ENCODE peak calls at places on chromosomes 6 and 20, in six cellular contexts. O is coronary artery; D is neuronal stem cell; R is activated naive CD4-positive, alpha-beta T cell; Y is C1 segment of cervical spinal cord; I is activated T-helper 1 cell treated with Interleukin-2 at 50 U/mL for 16 hours. X is an unnamed sample.

GRCh38 chr6:41935685-41936072 is 5.9 kb downstream of the CCND3 start:
- DNase-seq in O (no peak), D (no peak), Y (no peak), R (no peak), I (no peak), X (no peak)

GRCh38 chr6:154370545-154370944 is 13.9 kb upstream of the IPCEF1 start:
- DNase-seq in D (no peak), R (no peak), Y (no peak), O (no peak), I (no peak), X (no peak)

GRCh38 chr6:53294095-53294494 is 54.7 kb downstream of the ELOVL5 start:
- DNase-seq in Y (no peak), I (no peak), D (peak), R (no peak), O (no peak), X (no peak)

GRCh38 chr6:14540276-14540675 is 422.7 kb downstream of the CD83 start:
- DNase-seq in I (no peak), R (no peak), D (no peak), O (no peak), Y (no peak), X (no peak)

GRCh38 chr20:47122560-47122959 is 227.9 kb downstream of the EYA2 start:
- DNase-seq in D (no peak), Y (no peak), O (no peak), I (no peak), R (no peak), X (no peak)

GRCh38 chr6:165883851-165884640 is 221.0 kb upstream of the PDE10A start:
- DNase-seq in D (no peak), Y (no peak), O (peak), R (no peak), I (no peak), X (peak)

GRCh38 chr6:167049275-167049674 is 50.1 kb downstream of the CEP43 start:
- DNase-seq in D (no peak), O (no peak), R (no peak), Y (no peak), I (no peak), X (no peak)

GRCh38 chr20:35307666-35308653 is 15.7 kb upstream of the FAM83C start:
- DNase-seq in D (no peak), O (no peak), Y (peak), R (no peak), I (no peak), X (no peak)

GRCh38 chr20:39645130-39645529 is 683.0 kb downstream of the DHX35 start:
- DNase-seq in O (no peak), I (no peak), R (no peak), Y (no peak), D (peak), X (peak)

GRCh38 chr6:109059148-109059547 is 35.5 kb downstream of the SESN1 start:
- DNase-seq in R (no peak), Y (no peak), O (no peak), D (no peak), I (no peak), X (no peak)

GRCh38 chr6:14882394-14883073 is 363.3 kb upstream of the JARID2 start:
- DNase-seq in Y (no peak), O (no peak), R (no peak), I (no peak), D (no peak), X (no peak)

GRCh38 chr20:44734938-44735337 is 10.7 kb upstream of the KCNK15 start:
- DNase-seq in I (no peak), D (no peak), O (no peak), R (no peak), Y (no peak), X (no peak)

GRCh38 chr20:45359069-45359405 is 3.9 kb upstream of the SYS1 start:
- DNase-seq in I (no peak), Y (no peak), O (peak), R (no peak), D (no peak), X (no peak)

GRCh38 chr20:18632196-18632789 is 44.4 kb downstream of the DTD1 start:
- DNase-seq in R (peak), I (peak), Y (peak), D (peak), O (no peak), X (peak)

GRCh38 chr20:45052698-45053440 is 48.1 kb downstream of the KCNS1 start:
- DNase-seq in I (no peak), R (no peak), D (no peak), O (no peak), Y (no peak), X (no peak)

GRCh38 chr6:27295301-27296079 is 16.6 kb downstream of the POM121L2 start:
- DNase-seq in O (no peak), D (no peak), Y (no peak), R (no peak), I (no peak), X (no peak)

GRCh38 chr6:3294921-3295871 is 36.4 kb downstream of the PSMG4 start:
- DNase-seq in R (no peak), Y (peak), O (no peak), D (no peak), I (no peak), X (no peak)

X was measured in esophagus muscularis mucosa.